ENCODE peak calls at places on chromosomes 5 and 9, in eight cellular contexts. One of them, this sample, is unnamed.

GRCh38 chr9:116733010-116733641 is 46.0 kb downstream of the TRIM32 start:
- DNase-seq in SK-N-SH: no peak
- DNase-seq in upper lobe of left lung: peak; percentile 35
- DNase-seq in spleen: no peak
- DNase-seq in transverse colon: no peak
- DNase-seq in HCT116: no peak
- DNase-seq in prostate gland: no peak
- DNase-seq in sigmoid colon: no peak
- DNase-seq in this sample: no peak

GRCh38 chr5:106376522-106376921 is 1294.2 kb downstream of the EFNA5 start:
- DNase-seq in SK-N-SH: no peak
- DNase-seq in upper lobe of left lung: no peak
- DNase-seq in spleen: no peak
- DNase-seq in transverse colon: no peak
- DNase-seq in HCT116: no peak
- DNase-seq in prostate gland: no peak
- DNase-seq in sigmoid colon: no peak
- DNase-seq in this sample: no peak

GRCh38 chr5:55899344-55899743 is 48.2 kb downstream of the IL31RA start:
- DNase-seq in SK-N-SH: no peak
- DNase-seq in upper lobe of left lung: peak; percentile 13
- DNase-seq in spleen: no peak
- DNase-seq in transverse colon: no peak
- DNase-seq in HCT116: no peak
- DNase-seq in prostate gland: no peak
- DNase-seq in sigmoid colon: no peak
- DNase-seq in this sample: no peak

GRCh38 chr9:123725389-123725788 is 204.5 kb downstream of the DENND1A start:
- DNase-seq in SK-N-SH: peak; percentile 53
- DNase-seq in upper lobe of left lung: peak; percentile 25
- DNase-seq in spleen: no peak
- DNase-seq in transverse colon: no peak
- DNase-seq in HCT116: no peak
- DNase-seq in prostate gland: no peak
- DNase-seq in sigmoid colon: peak; percentile 73
- DNase-seq in this sample: no peak

GRCh38 chr5:55044093-55044492 is 20.0 kb downstream of the GZMK start:
- DNase-seq in SK-N-SH: no peak
- DNase-seq in upper lobe of left lung: no peak
- DNase-seq in spleen: no peak
- DNase-seq in transverse colon: no peak
- DNase-seq in HCT116: no peak
- DNase-seq in prostate gland: no peak
- DNase-seq in sigmoid colon: no peak
- DNase-seq in this sample: no peak

GRCh38 chr5:137933491-137933911 is 44.2 kb downstream of the PKD2L2 start:
- DNase-seq in SK-N-SH: no peak
- DNase-seq in upper lobe of left lung: no peak
- DNase-seq in spleen: no peak
- DNase-seq in transverse colon: no peak
- DNase-seq in HCT116: no peak
- DNase-seq in prostate gland: no peak
- DNase-seq in sigmoid colon: no peak
- DNase-seq in this sample: no peak

GRCh38 chr5:95080456-95080855 is 204.4 kb downstream of the MCTP1 start:
- DNase-seq in SK-N-SH: no peak
- DNase-seq in upper lobe of left lung: no peak
- DNase-seq in spleen: no peak
- DNase-seq in transverse colon: no peak
- DNase-seq in HCT116: no peak
- DNase-seq in prostate gland: no peak
- DNase-seq in sigmoid colon: no peak
- DNase-seq in this sample: no peak

GRCh38 chr5:168114444-168115017 is 176.9 kb upstream of the WWC1 start:
- DNase-seq in SK-N-SH: peak; percentile 57
- DNase-seq in upper lobe of left lung: no peak
- DNase-seq in spleen: no peak
- DNase-seq in transverse colon: peak; percentile 82
- DNase-seq in HCT116: peak; percentile 55
- DNase-seq in prostate gland: no peak
- DNase-seq in sigmoid colon: no peak
- DNase-seq in this sample: no peak

GRCh38 chr5:31232273-31232888 is 38.9 kb downstream of the CDH6 start:
- DNase-seq in SK-N-SH: peak; percentile 36
- DNase-seq in upper lobe of left lung: no peak
- DNase-seq in spleen: no peak
- DNase-seq in transverse colon: no peak
- DNase-seq in HCT116: peak; percentile 7
- DNase-seq in prostate gland: no peak
- DNase-seq in sigmoid colon: no peak
- DNase-seq in this sample: no peak

GRCh38 chr5:35644543-35644942 is 26.9 kb downstream of the SPEF2 start:
- DNase-seq in SK-N-SH: no peak
- DNase-seq in upper lobe of left lung: no peak
- DNase-seq in spleen: no peak
- DNase-seq in transverse colon: no peak
- DNase-seq in HCT116: no peak
- DNase-seq in prostate gland: no peak
- DNase-seq in sigmoid colon: no peak
- DNase-seq in this sample: no peak

GRCh38 chr9:93010056-93010455 is 48.4 kb upstream of the SUSD3 start:
- DNase-seq in SK-N-SH: peak; percentile 8
- DNase-seq in upper lobe of left lung: no peak
- DNase-seq in spleen: no peak
- DNase-seq in transverse colon: no peak
- DNase-seq in HCT116: no peak
- DNase-seq in prostate gland: no peak
- DNase-seq in sigmoid colon: no peak
- DNase-seq in this sample: no peak

GRCh38 chr5:111670826-111671492 is 86.0 kb downstream of the NREP start:
- DNase-seq in SK-N-SH: no peak
- DNase-seq in upper lobe of left lung: no peak
- DNase-seq in spleen: no peak
- DNase-seq in transverse colon: no peak
- DNase-seq in HCT116: no peak
- DNase-seq in prostate gland: no peak
- DNase-seq in sigmoid colon: no peak
- DNase-seq in this sample: no peak
- TF ChIP-seq CTCF in SK-N-SH: peak; percentile 37
- TF ChIP-seq CTCF in upper lobe of left lung: no peak
- TF ChIP-seq CTCF in spleen: no peak
- TF ChIP-seq CTCF in transverse colon: no peak
- TF ChIP-seq CTCF in HCT116: no peak
- TF ChIP-seq CTCF in prostate gland: peak; percentile 7
- TF ChIP-seq CTCF in sigmoid colon: no peak
- TF ChIP-seq CTCF in this sample: no peak

GRCh38 chr5:59629561-59629960 is 264.0 kb downstream of the PDE4D start:
- DNase-seq in SK-N-SH: no peak
- DNase-seq in upper lobe of left lung: no peak
- DNase-seq in spleen: no peak
- DNase-seq in transverse colon: no peak
- DNase-seq in HCT116: no peak
- DNase-seq in prostate gland: no peak
- DNase-seq in sigmoid colon: no peak
- DNase-seq in this sample: no peak

GRCh38 chr5:59622848-59623247 is 270.7 kb downstream of the PDE4D start:
- DNase-seq in SK-N-SH: no peak
- DNase-seq in upper lobe of left lung: no peak
- DNase-seq in spleen: no peak
- DNase-seq in transverse colon: no peak
- DNase-seq in HCT116: no peak
- DNase-seq in prostate gland: no peak
- DNase-seq in sigmoid colon: no peak
- DNase-seq in this sample: no peak

GRCh38 chr5:59628062-59628828 is 265.3 kb downstream of the PDE4D start:
- DNase-seq in SK-N-SH: no peak
- DNase-seq in upper lobe of left lung: no peak
- DNase-seq in spleen: no peak
- DNase-seq in transverse colon: no peak
- DNase-seq in HCT116: no peak
- DNase-seq in prostate gland: no peak
- DNase-seq in sigmoid colon: no peak
- DNase-seq in this sample: no peak
- TF ChIP-seq POLR2AphosphoS5 in SK-N-SH: no peak
- TF ChIP-seq POLR2AphosphoS5 in upper lobe of left lung: no peak
- TF ChIP-seq POLR2AphosphoS5 in spleen: no peak
- TF ChIP-seq POLR2AphosphoS5 in transverse colon: no peak
- TF ChIP-seq POLR2AphosphoS5 in HCT116: no peak
- TF ChIP-seq POLR2AphosphoS5 in prostate gland: no peak
- TF ChIP-seq POLR2AphosphoS5 in sigmoid colon: no peak
- TF ChIP-seq POLR2AphosphoS5 in this sample: no peak

GRCh38 chr9:69964446-69964845 is 79.2 kb upstream of the MAMDC2 start:
- DNase-seq in SK-N-SH: no peak
- DNase-seq in upper lobe of left lung: no peak
- DNase-seq in spleen: no peak
- DNase-seq in transverse colon: no peak
- DNase-seq in HCT116: no peak
- DNase-seq in prostate gland: no peak
- DNase-seq in sigmoid colon: no peak
- DNase-seq in this sample: no peak

GRCh38 chr9:69965416-69966145 is 78.1 kb upstream of the MAMDC2 start:
- DNase-seq in SK-N-SH: no peak
- DNase-seq in upper lobe of left lung: no peak
- DNase-seq in spleen: no peak
- DNase-seq in transverse colon: no peak
- DNase-seq in HCT116: no peak
- DNase-seq in prostate gland: no peak
- DNase-seq in sigmoid colon: no peak
- DNase-seq in this sample: no peak

GRCh38 chr9:69961834-69962233 is 81.8 kb upstream of the MAMDC2 start:
- DNase-seq in SK-N-SH: peak; percentile 13
- DNase-seq in upper lobe of left lung: no peak
- DNase-seq in spleen: no peak
- DNase-seq in transverse colon: no peak
- DNase-seq in HCT116: no peak
- DNase-seq in prostate gland: no peak
- DNase-seq in sigmoid colon: no peak
- DNase-seq in this sample: no peak

DNA sequence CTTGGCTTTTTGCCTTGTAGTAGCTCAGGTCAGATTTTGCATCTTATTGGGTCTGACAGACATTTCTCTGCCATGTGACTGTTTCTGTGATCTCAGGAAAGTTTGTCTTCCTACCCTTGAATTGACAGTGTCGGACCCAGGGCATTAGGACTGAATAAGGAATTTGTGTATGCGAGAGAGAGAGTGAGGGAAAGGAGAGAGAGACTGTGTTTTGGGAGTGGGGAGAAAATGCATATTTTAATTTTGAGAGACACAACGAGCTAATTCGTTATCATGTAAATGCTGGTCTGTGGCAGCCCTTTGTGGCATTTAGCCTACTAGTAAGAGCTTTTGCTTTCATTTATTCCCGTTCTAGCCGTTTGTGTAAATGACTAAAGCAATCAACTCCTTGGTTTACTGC is 79.9 kb upstream of the MAMDC2 start:
- DNase-seq in SK-N-SH: no peak
- DNase-seq in upper lobe of left lung: no peak
- DNase-seq in spleen: no peak
- DNase-seq in transverse colon: no peak
- DNase-seq in HCT116: no peak
- DNase-seq in prostate gland: no peak
- DNase-seq in sigmoid colon: no peak
- DNase-seq in this sample: no peak
- H3K4me3 ChIP-seq in SK-N-SH: no peak overlapping the region
- H3K4me3 ChIP-seq in upper lobe of left lung: no peak overlapping the region
- H3K4me3 ChIP-seq in spleen: no peak overlapping the region
- H3K4me3 ChIP-seq in transverse colon: no peak overlapping the region
- H3K4me3 ChIP-seq in HCT116: no peak overlapping the region
- H3K4me3 ChIP-seq in prostate gland: no peak overlapping the region
- H3K4me3 ChIP-seq in sigmoid colon: no peak overlapping the region
- H3K4me3 ChIP-seq in this sample: no peak overlapping the region

GRCh38 chr5:10779592-10779991 is 18.6 kb upstream of the DAP start:
- DNase-seq in SK-N-SH: no peak
- DNase-seq in upper lobe of left lung: peak; percentile 32
- DNase-seq in spleen: no peak
- DNase-seq in transverse colon: no peak
- DNase-seq in HCT116: no peak
- DNase-seq in prostate gland: no peak
- DNase-seq in sigmoid colon: no peak
- DNase-seq in this sample: peak; percentile 53

GRCh38 chr5:10775646-10776045 is 14.6 kb upstream of the DAP start:
- DNase-seq in SK-N-SH: no peak
- DNase-seq in upper lobe of left lung: no peak
- DNase-seq in spleen: no peak
- DNase-seq in transverse colon: no peak
- DNase-seq in HCT116: no peak
- DNase-seq in prostate gland: no peak
- DNase-seq in sigmoid colon: no peak
- DNase-seq in this sample: no peak
- TF ChIP-seq CTCF in SK-N-SH: no peak
- TF ChIP-seq CTCF in upper lobe of left lung: no peak
- TF ChIP-seq CTCF in spleen: no peak
- TF ChIP-seq CTCF in transverse colon: no peak
- TF ChIP-seq CTCF in HCT116: peak; percentile 21
- TF ChIP-seq CTCF in prostate gland: no peak
- TF ChIP-seq CTCF in sigmoid colon: no peak
- TF ChIP-seq CTCF in this sample: no peak

DNA sequence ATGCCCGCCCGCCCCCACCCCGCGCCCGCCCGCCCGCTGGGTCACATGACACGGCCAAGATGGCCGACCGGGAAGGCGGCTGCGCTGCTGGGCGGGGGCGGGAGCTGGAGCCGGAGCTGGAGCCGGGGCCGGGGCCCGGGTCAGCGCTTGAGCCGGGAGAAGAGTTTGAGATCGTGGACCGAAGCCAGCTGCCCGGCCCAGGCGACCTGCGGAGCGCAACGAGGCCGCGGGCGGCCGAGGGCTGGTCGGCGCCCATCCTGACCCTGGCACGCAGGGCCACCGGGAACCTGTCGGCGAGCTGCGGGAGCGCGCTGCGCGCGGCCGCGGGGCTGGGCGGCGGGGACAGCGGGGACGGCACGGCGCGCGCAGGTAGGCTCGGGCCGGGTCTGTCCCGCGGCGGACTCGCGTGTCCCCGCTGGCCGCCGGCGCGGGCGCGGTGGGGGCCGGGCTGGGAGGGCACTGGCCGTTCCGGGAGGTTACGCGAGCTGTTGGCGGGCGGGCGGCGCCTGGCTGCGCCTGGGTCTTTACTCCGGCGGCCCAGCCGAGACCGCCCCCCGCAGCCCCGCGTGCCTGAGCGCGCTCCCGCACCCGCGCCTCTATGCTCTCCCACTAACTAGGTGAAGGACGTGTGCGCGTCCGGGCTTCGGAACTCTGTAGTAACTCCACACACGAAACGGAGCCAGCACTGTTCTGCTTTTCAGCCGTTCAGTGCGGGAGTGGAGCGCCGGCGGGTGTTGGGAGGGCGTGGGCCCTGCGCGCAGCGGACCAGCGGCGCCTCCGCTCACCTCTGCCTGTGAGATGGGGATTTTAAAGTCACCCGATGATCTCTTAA is at the start of gene RUFY1:
- DNase-seq in SK-N-SH: peak; percentile 96
- DNase-seq in upper lobe of left lung: peak; percentile 99
- DNase-seq in spleen: peak; percentile 97
- DNase-seq in transverse colon: peak; percentile 87
- DNase-seq in HCT116: peak; percentile 37
- DNase-seq in prostate gland: peak; percentile 82
- DNase-seq in sigmoid colon: peak; percentile 89
- DNase-seq in this sample: no peak
- TF ChIP-seq POLR2AphosphoS5 in SK-N-SH: no peak
- TF ChIP-seq POLR2AphosphoS5 in upper lobe of left lung: peak; percentile 89
- TF ChIP-seq POLR2AphosphoS5 in spleen: peak; percentile 90
- TF ChIP-seq POLR2AphosphoS5 in transverse colon: peak; percentile 95
- TF ChIP-seq POLR2AphosphoS5 in HCT116: peak; percentile 88
- TF ChIP-seq POLR2AphosphoS5 in prostate gland: peak; percentile 14
- TF ChIP-seq POLR2AphosphoS5 in sigmoid colon: peak; percentile 97
- TF ChIP-seq POLR2AphosphoS5 in this sample: peak; percentile 90

GRCh38 chr9:128008171-128008570 is 27.4 kb upstream of the EEIG1 start:
- DNase-seq in SK-N-SH: no peak
- DNase-seq in upper lobe of left lung: no peak
- DNase-seq in spleen: no peak
- DNase-seq in transverse colon: no peak
- DNase-seq in HCT116: no peak
- DNase-seq in prostate gland: no peak
- DNase-seq in sigmoid colon: no peak
- DNase-seq in this sample: no peak
- H3K4me3 ChIP-seq in SK-N-SH: no peak overlapping the region
- H3K4me3 ChIP-seq in upper lobe of left lung: no peak overlapping the region
- H3K4me3 ChIP-seq in spleen: no peak overlapping the region
- H3K4me3 ChIP-seq in transverse colon: no peak overlapping the region
- H3K4me3 ChIP-seq in HCT116: no peak overlapping the region
- H3K4me3 ChIP-seq in prostate gland: no peak overlapping the region
- H3K4me3 ChIP-seq in sigmoid colon: no peak overlapping the region
- H3K4me3 ChIP-seq in this sample: no peak overlapping the region

This sample was measured in esophagus muscularis mucosa.